ENCODE peak calls at places on chromosome 20, in eight cellular contexts. S is activated T-helper 1 cell treated with anti-CD3 and anti-CD28 coated beads, Interleukin-2, amount 50 U/mL, for 16 hours; H is myocyte; G is activated T-helper 9 cell treated with anti-CD3 and anti-CD28 coated beads, Interleukin-2, amount 50 U/mL, for 16 hours; D is effector memory CD8-positive, alpha-beta T cell; Y is T-helper 2 cell; N is stimulated activated CD8-positive, alpha-beta memory T cell treated with anti-CD3 and anti-CD28 coated beads, Interleukin-4, amount 100 ng/mL, for 24 hours; F is activated effector memory CD4-positive, alpha-beta T cell treated with Interleukin-2 at 50 U/mL for 16 hours. O is an unnamed sample.

GRCh38 chr20:31549513-31549880 is 35.3 kb downstream of the HM13 start:
- DNase-seq in N (no peak), F (no peak), S (no peak), D (no peak), G (no peak), H (no peak), Y (no peak), O (no peak)

GRCh38 chr20:37426978-37427377 is 81.0 kb downstream of the SRC start:
- DNase-seq in N (no peak), H (peak; percentile 54), F (no peak), D (no peak), Y (no peak), S (no peak), G (no peak), O (no peak)

GRCh38 chr20:19090332-19090731 is 122.1 kb upstream of the SLC24A3 start:
- DNase-seq in F (no peak), G (no peak), D (no peak), Y (no peak), S (no peak), N (no peak), H (no peak), O (no peak)

GRCh38 chr20:54843891-54844290 is 368.5 kb downstream of the DOK5 start:
- DNase-seq in D (no peak), F (no peak), N (no peak), G (no peak), S (no peak), H (no peak), Y (no peak), O (no peak)

GRCh38 chr20:15842872-15843271 is 730.4 kb downstream of the KIF16B start:
- DNase-seq in G (no peak), S (no peak), H (no peak), Y (no peak), D (no peak), N (no peak), F (no peak), O (no peak)

GRCh38 chr20:1505871-1506270 is 14.7 kb upstream of the SIRPB2 start:
- DNase-seq in N (no peak), H (no peak), S (no peak), G (no peak), F (no peak), D (no peak), Y (no peak), O (no peak)

GRCh38 chr20:25284131-25284601 is 36.3 kb downstream of the PYGB start:
- DNase-seq in G (no peak), S (no peak), F (no peak), N (no peak), H (no peak), Y (no peak), D (no peak), O (peak; percentile 43)

GRCh38 chr20:32034581-32035397 is 17.3 kb upstream of the HCK start:
- DNase-seq in S (no peak), Y (no peak), D (no peak), G (no peak), F (no peak), N (no peak), H (no peak), O (no peak)

GRCh38 chr20:50467618-50468373 is 42.4 kb upstream of the PTPN1 start:
- DNase-seq in D (no peak), H (peak; percentile 40), S (no peak), N (no peak), Y (no peak), F (no peak), G (no peak), O (no peak)

GRCh38 chr20:9415426-9415825 is 99.0 kb upstream of the LAMP5 start:
- DNase-seq in D (no peak), S (no peak), G (no peak), H (no peak), N (no peak), Y (no peak), F (no peak), O (no peak)

GRCh38 chr20:47468290-47469050 is 33.2 kb upstream of the NCOA3 start:
- DNase-seq in D (no peak), H (no peak), Y (no peak), S (no peak), G (no peak), N (no peak), F (no peak), O (no peak)

GRCh38 chr20:1003920-1004697 is 2.0 kb upstream of the RSPO4 start:
- DNase-seq in G (no peak), H (no peak), D (no peak), N (no peak), F (no peak), Y (no peak), S (no peak), O (no peak)

GRCh38 chr20:41249781-41250281 is 67.7 kb downstream of the ZHX3 start:
- DNase-seq in G (no peak), D (no peak), Y (no peak), H (peak; percentile 58), S (no peak), F (no peak), N (no peak), O (no peak)

GRCh38 chr20:50380697-50381040 is 129.5 kb upstream of the PTPN1 start:
- DNase-seq in S (no peak), Y (no peak), H (no peak), F (no peak), N (no peak), G (no peak), D (no peak), O (peak; percentile 48)

GRCh38 chr20:20566523-20566922 is 145.9 kb downstream of the RALGAPA2 start:
- DNase-seq in S (no peak), Y (no peak), D (no peak), G (no peak), H (no peak), F (no peak), N (no peak), O (no peak)

GRCh38 chr20:47999166-47999565 is 213.9 kb upstream of the SULF2 start:
- DNase-seq in F (no peak), H (no peak), Y (no peak), N (no peak), D (no peak), G (no peak), S (no peak), O (no peak)

GRCh38 chr20:37867289-37868195 is 35.4 kb upstream of the VSTM2L start:
- DNase-seq in S (no peak), N (no peak), D (no peak), H (peak; percentile 52), F (no peak), G (no peak), Y (no peak), O (no peak)

GRCh38 chr20:57522380-57522973 is 2.5 kb downstream of the CTCFL start:
- DNase-seq in N (no peak), S (no peak), D (no peak), F (no peak), Y (no peak), G (no peak), H (no peak), O (no peak)

GRCh38 chr20:19661717-19662637 is 96.1 kb upstream of the RIN2 start:
- DNase-seq in F (no peak), H (peak; percentile 82), Y (no peak), S (no peak), G (no peak), D (peak; percentile 21), N (peak; percentile 11), O (peak; percentile 54)

GRCh38 chr20:24199493-24199892 is 210.9 kb upstream of the GGTLC1 start:
- DNase-seq in F (no peak), N (no peak), S (no peak), G (no peak), D (no peak), H (no peak), Y (no peak), O (no peak)

GRCh38 chr20:14724465-14724864 is 387.1 kb upstream of the FLRT3 start:
- DNase-seq in N (no peak), G (no peak), F (no peak), H (no peak), D (no peak), Y (no peak), S (no peak), O (no peak)

GRCh38 chr20:37911838-37912273 is 8.9 kb downstream of the VSTM2L start:
- DNase-seq in G (no peak), N (no peak), D (no peak), Y (no peak), F (no peak), H (no peak), S (no peak), O (no peak)

GRCh38 chr20:18443841-18444240 is 23.0 kb downstream of the DZANK1 start:
- DNase-seq in Y (no peak), G (no peak), H (peak; percentile 3), F (no peak), N (no peak), S (no peak), D (no peak), O (no peak)

GRCh38 chr20:17568972-17569471 is 853 bp upstream of the DSTN start:
- DNase-seq in D (no peak), N (no peak), Y (no peak), H (peak; percentile 97), G (no peak), S (no peak), F (no peak), O (peak; percentile 87)

GRCh38 chr20:61683721-61684120 is 382.0 kb downstream of the TAF4 start:
- DNase-seq in D (no peak), H (no peak), S (no peak), G (no peak), Y (no peak), N (no peak), F (no peak), O (no peak)

GRCh38 chr20:38278150-38278549 is 17.6 kb upstream of the KIAA1755 start:
- DNase-seq in S (no peak), G (no peak), N (no peak), F (no peak), H (no peak), Y (no peak), D (no peak), O (no peak)

GRCh38 chr20:45416917-45417316 is 976 bp downstream of the PIGT start:
- DNase-seq in H (no peak), Y (no peak), F (no peak), S (no peak), D (no peak), G (no peak), N (no peak), O (no peak)

GRCh38 chr20:31781945-31782344 is 37.2 kb upstream of the MYLK2 start:
- DNase-seq in D (no peak), F (no peak), G (no peak), Y (no peak), N (no peak), H (peak; percentile 39), S (no peak), O (no peak)

GRCh38 chr20:15058836-15059235 is 721.4 kb upstream of the FLRT3 start:
- DNase-seq in H (no peak), Y (no peak), N (no peak), F (no peak), G (no peak), S (no peak), D (no peak), O (no peak)

GRCh38 chr20:41366546-41367392 is at the start of gene EMILIN3:
- DNase-seq in G (no peak), H (no peak), D (no peak), Y (no peak), N (no peak), F (no peak), S (no peak), O (no peak)

GRCh38 chr20:24241466-24241865 is 228.0 kb upstream of the SYNDIG1 start:
- DNase-seq in Y (no peak), F (no peak), N (no peak), H (no peak), G (no peak), D (no peak), S (no peak), O (no peak)

GRCh38 chr20:3808141-3808479 is 12.0 kb downstream of the CDC25B start:
- DNase-seq in F (no peak), G (no peak), Y (no peak), H (peak; percentile 97), N (no peak), S (no peak), D (no peak), O (peak; percentile 89)

GRCh38 chr20:51306521-51307358 is 235.8 kb downstream of the NFATC2 start:
- DNase-seq in N (peak; percentile 63), F (peak; percentile 51), H (peak; percentile 75), Y (peak; percentile 66), S (peak; percentile 54), G (peak; percentile 54), D (peak; percentile 69), O (peak; percentile 90)

GRCh38 chr20:62924567-62925419 is 1.5 kb downstream of the DIDO1 start:
- DNase-seq in N (no peak), Y (no peak), G (no peak), D (peak; percentile 41), H (peak; percentile 23), F (no peak), S (no peak), O (no peak)